ENCODE peak calls at places on chromosome 15, in eight cellular contexts. W, K, J, P, C, A, G and H are unnamed samples.

GRCh38 chr15:77706482-77707244 is 74.0 kb upstream of the LINGO1 start:
- DNase-seq in A (no peak), P (no peak), G (no peak), C (no peak), W (no peak), J (no peak), K (no peak), H (no peak)

GRCh38 chr15:48395532-48396011 is 64.3 kb downstream of the DUT start:
- DNase-seq in J (no peak), P (peak), A (no peak), W (no peak), K (peak), C (peak), G (peak), H (peak)

GRCh38 chr15:50353251-50353998 is 1.6 kb downstream of the GABPB1 start:
- DNase-seq in K (no peak), C (no peak), J (no peak), P (peak), A (no peak), G (peak), W (peak), H (peak)

GRCh38 chr15:63881431-63881830 is 47.7 kb upstream of the HERC1 start:
- DNase-seq in C (no peak), K (no peak), W (no peak), P (no peak), A (no peak), G (no peak), J (no peak), H (no peak)

GRCh38 chr15:66896611-66897010 is 168.8 kb upstream of the SMAD3 start:
- DNase-seq in C (no peak), J (no peak), K (no peak), P (no peak), W (no peak), G (no peak), A (no peak), H (no peak)

GRCh38 chr15:63945838-63946298 is 100.4 kb downstream of the DAPK2 start:
- DNase-seq in P (peak), C (no peak), K (no peak), A (no peak), G (no peak), J (peak), W (no peak), H (no peak)

GRCh38 chr15:49706805-49707204 is 86.0 kb downstream of the DTWD1 start:
- DNase-seq in C (no peak), K (no peak), P (no peak), A (no peak), W (no peak), G (no peak), J (no peak), H (no peak)

GRCh38 chr15:74369084-74369745 is 1.8 kb upstream of the CYP11A1 start:
- DNase-seq in K (no peak), C (no peak), W (no peak), J (peak), P (no peak), G (no peak), A (no peak), H (no peak)

GRCh38 chr15:82653483-82653882 is 6.3 kb upstream of the CPEB1 start:
- DNase-seq in W (no peak), J (no peak), K (no peak), A (no peak), G (no peak), P (no peak), C (no peak), H (no peak)

GRCh38 chr15:56428821-56429458 is 36.0 kb downstream of the MNS1 start:
- DNase-seq in J (no peak), C (no peak), P (peak), G (peak), K (no peak), A (peak), W (peak), H (peak)

GRCh38 chr15:63833246-63833696 is 477 bp downstream of the HERC1 start:
- DNase-seq in C (peak), K (peak), A (no peak), W (peak), J (no peak), P (peak), G (peak), H (no peak)